ENCODE peak calls at places on chromosomes 4 and X, in five cellular contexts. D is H9, Z is Peyer's patch, X is tibial artery, K is heart left ventricle. P is an unnamed sample. For H3K4me1, the result is how much of the 10 kb centered on the place peaks cover.

GRCh38 chr4:146637853-146638800 is 566 bp upstream of the POU4F2 start:
- DNase-seq in Z (no peak), K (peak), X (no peak), D (peak), P (no peak)

GRCh38 chr4:125021189-125021588 is 293.6 kb upstream of the FAT4 start:
- DNase-seq in Z (no peak), K (no peak), X (no peak), D (no peak), P (no peak)

GRCh38 chr4:75584067-75584466 is 28.2 kb downstream of the ODAPH start:
- DNase-seq in X (no peak), K (no peak), Z (no peak), D (no peak), P (no peak)

GRCh38 chr4:13547563-13548041 is 3.3 kb upstream of the NKX3-2 start:
- DNase-seq in K (peak), X (no peak), D (no peak), Z (no peak), P (no peak)

GRCh38 chrX:124388562-124388961 is 42.2 kb downstream of the SH2D1A start:
- DNase-seq in X (peak), K (peak), D (no peak), Z (peak), P (peak)

GRCh38 chrX:98398542-98398941 is 1514.8 kb downstream of the RPA4 start:
- DNase-seq in D (no peak), K (no peak), X (no peak), Z (no peak), P (no peak)

GRCh38 chr4:101954351-101954750 is 163.8 kb downstream of the BANK1 start:
- DNase-seq in Z (no peak), K (no peak), D (no peak), X (no peak), P (no peak)

GRCh38 chrX:134520860-134521390 is 61.0 kb downstream of the HPRT1 start:
- DNase-seq in Z (no peak), X (no peak), D (peak), K (no peak), P (no peak)

GRCh38 chrX:45621356-45622041 is 420.8 kb upstream of the DIPK2B start:
- DNase-seq in X (no peak), K (no peak), D (no peak), Z (no peak), P (no peak)

GRCh38 chr4:183540498-183540953 is 35.7 kb downstream of the ING2 start:
- DNase-seq in D (no peak), Z (no peak), X (no peak), K (no peak), P (no peak)

GRCh38 chr4:164438321-164438720 is 315.6 kb upstream of the SMIM31 start:
- DNase-seq in Z (no peak), K (no peak), X (no peak), D (no peak), P (no peak)

GRCh38 chrX:9997524-9997923 is 30.4 kb downstream of the CLDN34 start:
- DNase-seq in Z (no peak), X (no peak), D (no peak), K (no peak), P (no peak)

GRCh38 chr4:6626066-6626465 is 14.4 kb upstream of the MRFAP1 start:
- DNase-seq in K (no peak), Z (no peak), D (no peak), X (no peak), P (no peak)

GRCh38 chrX:96761566-96761965 is 76.9 kb downstream of the DIAPH2 start:
- DNase-seq in Z (no peak), X (no peak), D (no peak), K (no peak), P (no peak)

GRCh38 chrX:99857455-99857854 is 552.6 kb downstream of the PCDH19 start:
- DNase-seq in K (no peak), Z (no peak), D (no peak), X (no peak), P (no peak)

GRCh38 chr4:37970702-37971101 is 10.5 kb downstream of the PTTG2 start:
- DNase-seq in Z (peak), X (peak), K (peak), D (peak), P (peak)

GRCh38 chrX:23616361-23616760 is 50.9 kb upstream of the PRDX4 start:
- DNase-seq in X (no peak), Z (no peak), K (no peak), D (no peak), P (no peak)

GRCh38 chrX:153750126-153750774 is 13.8 kb upstream of the PLXNB3 start:
- DNase-seq in D (no peak), Z (no peak), X (no peak), K (no peak), P (no peak)

GRCh38 chrX:22095306-22095705 is 63.2 kb downstream of the PHEX start:
- DNase-seq in K (no peak), D (no peak), X (peak), Z (no peak), P (no peak)

GRCh38 chr4:156783963-156784362 is 187.6 kb downstream of the PDGFC start:
- DNase-seq in X (no peak), Z (no peak), D (no peak), K (no peak), P (no peak)

GRCh38 chr4:139740121-139740520 is 74.5 kb downstream of the MGST2 start:
- DNase-seq in K (no peak), D (no peak), Z (no peak), X (no peak), P (no peak)

GRCh38 chr4:104907074-104907649 is 239.5 kb upstream of the TET2 start:
- DNase-seq in K (no peak), Z (no peak), X (no peak), D (no peak), P (no peak)

GRCh38 chr4:137278431-137278830 is 253.9 kb downstream of the PCDH18 start:
- DNase-seq in D (no peak), Z (no peak), K (no peak), X (no peak), P (no peak)

DNA sequence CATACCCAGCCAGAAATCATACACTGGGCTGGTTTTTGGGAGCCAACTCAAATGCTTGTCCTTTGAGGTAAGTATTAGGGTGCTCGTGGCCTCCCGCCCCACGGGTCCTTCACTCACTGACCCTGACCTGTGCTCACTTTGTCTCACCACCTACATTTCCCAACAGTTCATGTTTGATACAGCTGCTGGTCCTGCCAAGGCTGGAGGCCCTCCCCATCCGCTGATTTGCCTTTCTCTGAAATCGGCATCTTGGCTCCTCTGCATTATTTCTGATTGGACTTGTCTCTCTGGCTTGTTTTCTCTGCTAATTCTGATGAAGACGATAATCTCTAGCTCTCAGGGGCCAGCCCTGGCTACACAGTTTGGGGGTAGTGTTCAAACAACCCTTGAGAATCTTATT is 70.2 kb downstream of the SORBS2 start:
- DNase-seq in X (no peak), K (no peak), D (no peak), Z (no peak), P (no peak)
- H3K27ac ChIP-seq in X (peak), K (no peak), D (no peak), Z (no peak), P (no peak)

GRCh38 chr4:181687116-181687515 is 556.1 kb upstream of the TENM3 start:
- DNase-seq in K (no peak), X (no peak), D (no peak), Z (no peak), P (no peak)

GRCh38 chr4:181684310-181684709 is 558.9 kb upstream of the TENM3 start:
- DNase-seq in D (no peak), X (no peak), K (no peak), Z (no peak), P (no peak)

GRCh38 chr4:181688416-181688815 is 554.8 kb upstream of the TENM3 start:
- DNase-seq in D (no peak), Z (no peak), X (no peak), K (no peak), P (no peak)

GRCh38 chr4:181685911-181686310 is 557.3 kb upstream of the TENM3 start:
- DNase-seq in K (no peak), D (no peak), Z (no peak), X (no peak), P (no peak)

GRCh38 chr4:181685461-181685860 is 557.7 kb upstream of the TENM3 start:
- DNase-seq in D (no peak), X (no peak), K (no peak), Z (no peak), P (no peak)
- H3K4me1 ChIP-seq in D (under half), X (under half), K (under half), Z (under half), P (under half)

DNA sequence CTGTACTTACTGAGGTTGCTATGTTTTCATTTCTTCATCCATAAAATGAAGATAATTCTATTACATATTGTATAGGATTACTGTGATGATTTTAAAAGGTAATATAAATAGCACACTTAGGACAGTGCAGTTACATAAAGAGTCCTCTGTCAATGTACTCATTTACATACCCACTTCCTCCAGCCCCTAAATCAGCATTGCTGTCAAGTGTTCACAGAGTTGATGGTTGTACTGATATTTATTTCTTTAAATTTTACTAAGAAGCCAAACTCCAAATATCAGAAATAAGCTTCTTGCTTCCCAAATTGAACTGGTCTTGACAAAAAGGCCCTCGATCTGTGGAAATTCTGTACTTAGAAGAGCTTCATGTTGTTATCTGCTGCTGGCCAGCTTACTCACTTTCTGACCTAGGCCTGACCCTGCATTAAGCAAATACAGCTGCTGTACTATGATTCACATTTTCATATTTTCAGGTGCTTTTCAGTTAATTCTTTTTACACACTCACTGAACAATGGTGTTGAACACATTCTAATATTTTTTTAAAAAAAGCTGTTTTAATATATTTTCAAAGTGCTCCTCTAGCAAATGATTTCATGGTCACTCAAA is 259.6 kb downstream of the UNC5C start:
- DNase-seq in D (no peak), X (no peak), K (no peak), Z (no peak), P (no peak)
- H3K27ac ChIP-seq in D (no peak), X (no peak), K (no peak), Z (no peak), P (no peak)

GRCh38 chr4:113657834-113658233 is 103.7 kb downstream of the CAMK2D start:
- DNase-seq in K (no peak), D (no peak), Z (no peak), X (no peak), P (no peak)
- H3K4me1 ChIP-seq in K (under half), D (under half), Z (under half), X (under half), P (under half)

GRCh38 chrX:39971760-39972159 is 126.0 kb downstream of the BCOR start:
- DNase-seq in X (no peak), K (no peak), D (no peak), Z (no peak), P (no peak)

GRCh38 chrX:39973810-39974209 is 123.9 kb downstream of the BCOR start:
- DNase-seq in X (no peak), Z (no peak), K (no peak), D (no peak), P (no peak)

GRCh38 chrX:39972340-39972739 is 125.4 kb downstream of the BCOR start:
- DNase-seq in K (no peak), D (no peak), Z (no peak), X (no peak), P (no peak)

GRCh38 chrX:39974228-39974627 is 123.5 kb downstream of the BCOR start:
- DNase-seq in X (no peak), D (peak), K (no peak), Z (no peak), P (no peak)

GRCh38 chrX:39975094-39975865 is 122.5 kb downstream of the BCOR start:
- DNase-seq in D (no peak), K (no peak), Z (no peak), X (no peak), P (no peak)
- H3K27ac ChIP-seq in D (no peak), K (no peak), Z (no peak), X (no peak), P (no peak)

GRCh38 chr4:169266661-169267060 is 4.1 kb downstream of the SH3RF1 start:
- DNase-seq in X (no peak), D (no peak), Z (no peak), K (no peak), P (no peak)

GRCh38 chr4:169263791-169264392 is 6.9 kb downstream of the SH3RF1 start:
- DNase-seq in Z (no peak), D (no peak), K (no peak), X (peak), P (no peak)

GRCh38 chr4:169267070-169267469 is 3.7 kb downstream of the SH3RF1 start:
- DNase-seq in D (no peak), K (no peak), Z (no peak), X (no peak), P (no peak)

GRCh38 chr4:169268951-169269781 is 1.6 kb downstream of the SH3RF1 start:
- DNase-seq in K (no peak), D (no peak), X (no peak), Z (no peak), P (no peak)

GRCh38 chr4:169266081-169266480 is 4.7 kb downstream of the SH3RF1 start:
- DNase-seq in Z (no peak), X (no peak), D (no peak), K (no peak), P (no peak)
- H3K4me1 ChIP-seq in Z (under half), X (under half), D (under half), K (half or more), P (under half)